ENCODE peak calls at places on chromosomes 2 and 18, in nine cellular contexts. One of them, this sample, is unnamed.

GRCh38 chr18:55110436-55110835 is 151.2 kb upstream of the CCDC68 start:
- DNase-seq in bronchial epithelial cell: no peak
- DNase-seq in HCT116: no peak
- DNase-seq in coronary artery: no peak
- DNase-seq in endodermal cell: no peak
- DNase-seq in neural crest cell: no peak
- DNase-seq in psoas muscle: no peak
- DNase-seq in adrenal gland: peak
- DNase-seq in HFFc6: no peak
- DNase-seq in this sample: no peak

GRCh38 chr18:9854801-9855676 is 30.7 kb upstream of the TXNDC2 start:
- DNase-seq in bronchial epithelial cell: peak
- DNase-seq in HCT116: no peak
- DNase-seq in coronary artery: no peak
- DNase-seq in endodermal cell: no peak
- DNase-seq in neural crest cell: no peak
- DNase-seq in psoas muscle: no peak
- DNase-seq in adrenal gland: no peak
- DNase-seq in HFFc6: no peak
- DNase-seq in this sample: no peak

GRCh38 chr2:128314348-128315121 is 4.1 kb downstream of the HS6ST1 start:
- DNase-seq in bronchial epithelial cell: no peak
- DNase-seq in HCT116: no peak
- DNase-seq in coronary artery: no peak
- DNase-seq in endodermal cell: peak
- DNase-seq in neural crest cell: no peak
- DNase-seq in psoas muscle: no peak
- DNase-seq in adrenal gland: peak
- DNase-seq in HFFc6: no peak
- DNase-seq in this sample: no peak

GRCh38 chr2:236862961-236863728 is 222.5 kb upstream of the COPS8 start:
- DNase-seq in bronchial epithelial cell: peak
- DNase-seq in HCT116: no peak
- DNase-seq in coronary artery: peak
- DNase-seq in endodermal cell: no peak
- DNase-seq in neural crest cell: no peak
- DNase-seq in psoas muscle: no peak
- DNase-seq in adrenal gland: no peak
- DNase-seq in HFFc6: peak
- DNase-seq in this sample: no peak

GRCh38 chr2:119350311-119350998 is 16.2 kb downstream of the C2orf76 start:
- DNase-seq in bronchial epithelial cell: peak
- DNase-seq in HCT116: no peak
- DNase-seq in coronary artery: no peak
- DNase-seq in endodermal cell: peak
- DNase-seq in neural crest cell: no peak
- DNase-seq in psoas muscle: no peak
- DNase-seq in adrenal gland: no peak
- DNase-seq in HFFc6: no peak
- DNase-seq in this sample: no peak

GRCh38 chr2:198546091-198546490 is 741.7 kb downstream of the PLCL1 start:
- DNase-seq in bronchial epithelial cell: no peak
- DNase-seq in HCT116: no peak
- DNase-seq in coronary artery: no peak
- DNase-seq in endodermal cell: no peak
- DNase-seq in neural crest cell: no peak
- DNase-seq in psoas muscle: no peak
- DNase-seq in adrenal gland: no peak
- DNase-seq in HFFc6: no peak
- DNase-seq in this sample: no peak

GRCh38 chr18:48743046-48743445 is 204.2 kb downstream of the CTIF start:
- DNase-seq in bronchial epithelial cell: no peak
- DNase-seq in HCT116: no peak
- DNase-seq in coronary artery: peak
- DNase-seq in endodermal cell: no peak
- DNase-seq in neural crest cell: no peak
- DNase-seq in psoas muscle: peak
- DNase-seq in adrenal gland: peak
- DNase-seq in HFFc6: peak
- DNase-seq in this sample: no peak

GRCh38 chr2:203579131-203579643 is 44.1 kb upstream of the RAPH1 start:
- DNase-seq in bronchial epithelial cell: peak
- DNase-seq in HCT116: peak
- DNase-seq in coronary artery: no peak
- DNase-seq in endodermal cell: peak
- DNase-seq in neural crest cell: no peak
- DNase-seq in psoas muscle: no peak
- DNase-seq in adrenal gland: no peak
- DNase-seq in HFFc6: peak
- DNase-seq in this sample: no peak

GRCh38 chr2:120346667-120347358 is 877 bp downstream of the INHBB start:
- DNase-seq in bronchial epithelial cell: peak
- DNase-seq in HCT116: no peak
- DNase-seq in coronary artery: no peak
- DNase-seq in endodermal cell: peak
- DNase-seq in neural crest cell: peak
- DNase-seq in psoas muscle: peak
- DNase-seq in adrenal gland: no peak
- DNase-seq in HFFc6: peak
- DNase-seq in this sample: no peak

GRCh38 chr2:113240150-113240914 is 38.4 kb downstream of the PAX8 start:
- DNase-seq in bronchial epithelial cell: peak
- DNase-seq in HCT116: peak
- DNase-seq in coronary artery: peak
- DNase-seq in endodermal cell: no peak
- DNase-seq in neural crest cell: no peak
- DNase-seq in psoas muscle: peak
- DNase-seq in adrenal gland: peak
- DNase-seq in HFFc6: peak
- DNase-seq in this sample: no peak

GRCh38 chr18:46324087-46324486 is 219.9 kb downstream of the HAUS1 start:
- DNase-seq in bronchial epithelial cell: no peak
- DNase-seq in HCT116: no peak
- DNase-seq in coronary artery: no peak
- DNase-seq in endodermal cell: no peak
- DNase-seq in neural crest cell: no peak
- DNase-seq in psoas muscle: no peak
- DNase-seq in adrenal gland: no peak
- DNase-seq in HFFc6: no peak
- DNase-seq in this sample: no peak

GRCh38 chr18:63160172-63160995 is 159.2 kb downstream of the BCL2 start:
- DNase-seq in bronchial epithelial cell: peak
- DNase-seq in HCT116: no peak
- DNase-seq in coronary artery: no peak
- DNase-seq in endodermal cell: no peak
- DNase-seq in neural crest cell: no peak
- DNase-seq in psoas muscle: no peak
- DNase-seq in adrenal gland: no peak
- DNase-seq in HFFc6: no peak
- DNase-seq in this sample: no peak

GRCh38 chr2:20353597-20353996 is 3.0 kb upstream of the PUM2 start:
- DNase-seq in bronchial epithelial cell: peak
- DNase-seq in HCT116: no peak
- DNase-seq in coronary artery: no peak
- DNase-seq in endodermal cell: peak
- DNase-seq in neural crest cell: no peak
- DNase-seq in psoas muscle: no peak
- DNase-seq in adrenal gland: no peak
- DNase-seq in HFFc6: no peak
- DNase-seq in this sample: no peak

GRCh38 chr2:173667415-173667814 is 297.8 kb downstream of the SP3 start:
- DNase-seq in bronchial epithelial cell: peak
- DNase-seq in HCT116: peak
- DNase-seq in coronary artery: no peak
- DNase-seq in endodermal cell: no peak
- DNase-seq in neural crest cell: no peak
- DNase-seq in psoas muscle: no peak
- DNase-seq in adrenal gland: no peak
- DNase-seq in HFFc6: no peak
- DNase-seq in this sample: no peak

GRCh38 chr2:206981739-206982336 is 42.5 kb downstream of the CPO start:
- DNase-seq in bronchial epithelial cell: peak
- DNase-seq in HCT116: peak
- DNase-seq in coronary artery: peak
- DNase-seq in endodermal cell: peak
- DNase-seq in neural crest cell: peak
- DNase-seq in psoas muscle: peak
- DNase-seq in adrenal gland: peak
- DNase-seq in HFFc6: peak
- DNase-seq in this sample: peak

GRCh38 chr18:46190667-46191066 is 86.5 kb downstream of the HAUS1 start:
- DNase-seq in bronchial epithelial cell: no peak
- DNase-seq in HCT116: no peak
- DNase-seq in coronary artery: no peak
- DNase-seq in endodermal cell: no peak
- DNase-seq in neural crest cell: no peak
- DNase-seq in psoas muscle: no peak
- DNase-seq in adrenal gland: no peak
- DNase-seq in HFFc6: no peak
- DNase-seq in this sample: no peak

GRCh38 chr2:235116885-235117492 is 165.2 kb downstream of the SH3BP4 start:
- DNase-seq in bronchial epithelial cell: peak
- DNase-seq in HCT116: peak
- DNase-seq in coronary artery: no peak
- DNase-seq in endodermal cell: no peak
- DNase-seq in neural crest cell: no peak
- DNase-seq in psoas muscle: no peak
- DNase-seq in adrenal gland: no peak
- DNase-seq in HFFc6: peak
- DNase-seq in this sample: no peak

GRCh38 chr2:9519250-9519649 is 36.4 kb downstream of the ADAM17 start:
- DNase-seq in bronchial epithelial cell: peak
- DNase-seq in HCT116: no peak
- DNase-seq in coronary artery: no peak
- DNase-seq in endodermal cell: no peak
- DNase-seq in neural crest cell: no peak
- DNase-seq in psoas muscle: no peak
- DNase-seq in adrenal gland: no peak
- DNase-seq in HFFc6: no peak
- DNase-seq in this sample: no peak
- TF ChIP-seq CTCF in bronchial epithelial cell: no peak
- TF ChIP-seq CTCF in HCT116: no peak
- TF ChIP-seq CTCF in coronary artery: no peak
- TF ChIP-seq CTCF in endodermal cell: no peak
- TF ChIP-seq CTCF in neural crest cell: no peak
- TF ChIP-seq CTCF in psoas muscle: no peak
- TF ChIP-seq CTCF in adrenal gland: no peak
- TF ChIP-seq CTCF in HFFc6: no peak
- TF ChIP-seq CTCF in this sample: no peak

DNA sequence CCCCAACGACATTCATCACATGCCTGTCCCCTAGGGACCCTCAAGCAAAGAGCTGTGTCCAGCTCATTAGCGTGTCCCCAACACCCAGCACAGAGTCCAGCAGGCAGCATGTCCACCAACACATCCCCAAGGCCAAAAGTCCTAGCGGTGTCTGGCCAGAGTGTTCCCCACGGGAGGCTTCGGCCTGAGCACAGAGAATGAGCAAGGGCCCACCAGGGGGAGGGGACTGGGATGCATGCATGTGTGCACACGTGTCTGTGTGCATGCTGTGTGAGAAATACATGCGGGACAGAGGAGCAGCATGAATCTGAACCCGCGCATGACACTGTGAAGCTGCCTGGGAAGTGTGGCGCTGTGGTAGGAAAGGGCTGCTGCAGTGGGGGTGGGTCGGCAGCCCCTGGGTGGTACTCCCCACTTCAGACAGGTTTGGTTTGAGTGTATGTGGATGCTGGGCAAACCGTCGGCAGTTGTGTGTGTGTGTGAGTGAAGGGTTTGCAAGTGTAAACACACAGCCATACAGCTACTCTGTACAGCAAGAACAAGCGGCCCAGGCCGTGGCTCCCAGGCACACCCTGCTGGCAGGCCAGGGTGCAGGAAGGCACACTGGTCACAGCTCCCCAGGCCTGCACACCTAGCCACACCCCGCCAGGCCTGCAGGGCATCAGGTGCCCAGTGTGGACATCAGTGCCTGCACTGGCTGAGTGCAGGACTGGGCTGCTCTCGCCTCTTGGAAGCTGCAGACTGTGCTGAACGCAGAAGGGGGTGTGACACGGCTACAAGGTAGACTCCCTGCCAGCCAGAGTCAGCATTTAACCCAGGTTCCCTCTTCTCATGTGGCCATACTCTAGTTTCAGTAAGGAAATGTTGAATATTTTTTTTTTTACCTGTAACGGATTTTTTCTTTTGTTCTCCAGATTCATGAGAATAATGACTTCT is 19.5 kb upstream of the HES6 start:
- DNase-seq in bronchial epithelial cell: no peak
- DNase-seq in HCT116: no peak
- DNase-seq in coronary artery: no peak
- DNase-seq in endodermal cell: no peak
- DNase-seq in neural crest cell: no peak
- DNase-seq in psoas muscle: peak
- DNase-seq in adrenal gland: no peak
- DNase-seq in HFFc6: no peak
- DNase-seq in this sample: no peak
- TF ChIP-seq CTCF in bronchial epithelial cell: peak
- TF ChIP-seq CTCF in HCT116: peak
- TF ChIP-seq CTCF in coronary artery: no peak
- TF ChIP-seq CTCF in endodermal cell: peak
- TF ChIP-seq CTCF in neural crest cell: peak
- TF ChIP-seq CTCF in psoas muscle: no peak
- TF ChIP-seq CTCF in adrenal gland: no peak
- TF ChIP-seq CTCF in HFFc6: peak
- TF ChIP-seq CTCF in this sample: no peak

GRCh38 chr2:142707318-142707717 is 170.1 kb upstream of the KYNU start:
- DNase-seq in bronchial epithelial cell: no peak
- DNase-seq in HCT116: no peak
- DNase-seq in coronary artery: no peak
- DNase-seq in endodermal cell: peak
- DNase-seq in neural crest cell: no peak
- DNase-seq in psoas muscle: no peak
- DNase-seq in adrenal gland: no peak
- DNase-seq in HFFc6: no peak
- DNase-seq in this sample: no peak
- TF ChIP-seq CTCF in bronchial epithelial cell: no peak
- TF ChIP-seq CTCF in HCT116: no peak
- TF ChIP-seq CTCF in coronary artery: no peak
- TF ChIP-seq CTCF in endodermal cell: no peak
- TF ChIP-seq CTCF in neural crest cell: no peak
- TF ChIP-seq CTCF in psoas muscle: no peak
- TF ChIP-seq CTCF in adrenal gland: no peak
- TF ChIP-seq CTCF in HFFc6: no peak
- TF ChIP-seq CTCF in this sample: no peak

DNA sequence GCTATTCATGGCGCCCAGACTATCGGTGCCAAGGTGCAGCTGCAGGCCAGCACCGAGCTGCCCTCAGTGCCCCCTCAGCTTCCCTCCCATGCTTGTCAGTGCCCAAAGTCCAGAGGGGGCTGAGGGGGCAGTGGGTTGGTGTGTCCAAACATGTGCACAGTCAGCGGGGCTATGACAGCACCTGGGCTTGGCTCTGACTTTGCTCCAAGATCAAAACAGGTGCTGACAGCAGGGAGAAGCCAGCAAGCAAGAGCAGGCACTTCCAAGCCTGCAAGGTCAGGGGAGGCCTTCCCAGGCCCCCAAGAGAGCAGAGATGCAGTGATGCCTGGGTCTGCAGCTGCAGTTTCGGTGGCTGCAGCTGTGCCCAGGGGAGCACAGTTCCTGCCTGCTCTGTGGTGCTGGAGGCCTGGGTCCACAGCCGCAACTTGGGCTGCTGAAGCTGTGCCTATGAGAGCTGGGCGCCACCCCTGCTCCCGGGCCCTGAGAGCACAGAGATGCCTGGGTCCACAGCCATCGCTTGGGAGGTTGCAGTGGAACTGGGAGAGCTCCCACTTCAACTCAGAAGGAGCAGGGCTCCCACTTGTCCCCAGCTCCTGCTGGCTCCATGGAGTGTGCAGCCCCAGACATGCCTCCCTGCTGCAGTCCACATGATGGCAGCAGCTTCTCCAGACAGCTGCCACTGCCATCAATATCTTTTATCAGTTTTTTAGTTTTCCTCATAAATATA is 775.3 kb upstream of the POU3F3 start:
- DNase-seq in bronchial epithelial cell: no peak
- DNase-seq in HCT116: no peak
- DNase-seq in coronary artery: no peak
- DNase-seq in endodermal cell: peak
- DNase-seq in neural crest cell: no peak
- DNase-seq in psoas muscle: no peak
- DNase-seq in adrenal gland: no peak
- DNase-seq in HFFc6: no peak
- DNase-seq in this sample: no peak
- TF ChIP-seq CTCF in bronchial epithelial cell: no peak
- TF ChIP-seq CTCF in HCT116: no peak
- TF ChIP-seq CTCF in coronary artery: no peak
- TF ChIP-seq CTCF in endodermal cell: peak
- TF ChIP-seq CTCF in neural crest cell: peak
- TF ChIP-seq CTCF in psoas muscle: no peak
- TF ChIP-seq CTCF in adrenal gland: no peak
- TF ChIP-seq CTCF in HFFc6: no peak
- TF ChIP-seq CTCF in this sample: no peak